ENCODE peak calls at places on chromosomes 4 and X, in eight cellular contexts. One of them, this sample, is unnamed.

GRCh38 chrX:727738-728621 is 97.4 kb downstream of the SHOX start:
- DNase-seq in astrocyte of the spinal cord: no peak
- DNase-seq in keratinocyte: no peak
- DNase-seq in heart right ventricle: no peak
- DNase-seq in lower leg skin: no peak
- DNase-seq in activated B cell treated with CpG ODN at 0.5 μM for 24 hours: no peak
- DNase-seq in brain microvascular endothelial cell: no peak
- DNase-seq in endothelial cell of umbilical vein: no peak
- DNase-seq in this sample: no peak

GRCh38 chr4:73585345-73585744 is 34.9 kb downstream of the RASSF6 start:
- DNase-seq in keratinocyte: no peak
- DNase-seq in heart right ventricle: no peak
- DNase-seq in activated B cell treated with CpG ODN at 0.5 μM for 24 hours: no peak
- DNase-seq in lower leg skin: no peak
- DNase-seq in endothelial cell of umbilical vein: no peak
- DNase-seq in astrocyte of the spinal cord: no peak
- DNase-seq in brain microvascular endothelial cell: no peak
- DNase-seq in this sample: no peak

GRCh38 chr4:40686081-40686913 is 56.6 kb upstream of the RBM47 start:
- DNase-seq in keratinocyte: no peak
- DNase-seq in endothelial cell of umbilical vein: no peak
- DNase-seq in heart right ventricle: no peak
- DNase-seq in brain microvascular endothelial cell: no peak
- DNase-seq in astrocyte of the spinal cord: no peak
- DNase-seq in activated B cell treated with CpG ODN at 0.5 μM for 24 hours: no peak
- DNase-seq in lower leg skin: no peak
- DNase-seq in this sample: no peak

GRCh38 chrX:17805120-17805519 is 56.0 kb downstream of the RAI2 start:
- DNase-seq in keratinocyte: no peak
- DNase-seq in brain microvascular endothelial cell: no peak
- DNase-seq in heart right ventricle: no peak
- DNase-seq in activated B cell treated with CpG ODN at 0.5 μM for 24 hours: no peak
- DNase-seq in endothelial cell of umbilical vein: no peak
- DNase-seq in astrocyte of the spinal cord: no peak
- DNase-seq in lower leg skin: no peak
- DNase-seq in this sample: no peak

GRCh38 chrX:124594017-124594651 is 247.8 kb downstream of the SH2D1A start:
- DNase-seq in brain microvascular endothelial cell: peak
- DNase-seq in endothelial cell of umbilical vein: no peak
- DNase-seq in heart right ventricle: no peak
- DNase-seq in astrocyte of the spinal cord: no peak
- DNase-seq in activated B cell treated with CpG ODN at 0.5 μM for 24 hours: no peak
- DNase-seq in keratinocyte: no peak
- DNase-seq in lower leg skin: no peak
- DNase-seq in this sample: no peak

GRCh38 chrX:69305333-69306062 is 140.2 kb upstream of the PJA1 start:
- DNase-seq in activated B cell treated with CpG ODN at 0.5 μM for 24 hours: no peak
- DNase-seq in keratinocyte: no peak
- DNase-seq in brain microvascular endothelial cell: no peak
- DNase-seq in lower leg skin: no peak
- DNase-seq in astrocyte of the spinal cord: no peak
- DNase-seq in endothelial cell of umbilical vein: no peak
- DNase-seq in heart right ventricle: no peak
- DNase-seq in this sample: no peak

GRCh38 chrX:65821721-65822496 is 154.5 kb downstream of the MSN start:
- DNase-seq in keratinocyte: no peak
- DNase-seq in endothelial cell of umbilical vein: no peak
- DNase-seq in heart right ventricle: peak
- DNase-seq in lower leg skin: no peak
- DNase-seq in astrocyte of the spinal cord: no peak
- DNase-seq in activated B cell treated with CpG ODN at 0.5 μM for 24 hours: peak
- DNase-seq in brain microvascular endothelial cell: no peak
- DNase-seq in this sample: no peak

GRCh38 chr4:83582289-83582756 is 46.4 kb downstream of the GPAT3 start:
- DNase-seq in keratinocyte: no peak
- DNase-seq in activated B cell treated with CpG ODN at 0.5 μM for 24 hours: peak
- DNase-seq in heart right ventricle: peak
- DNase-seq in endothelial cell of umbilical vein: peak
- DNase-seq in brain microvascular endothelial cell: no peak
- DNase-seq in astrocyte of the spinal cord: peak
- DNase-seq in lower leg skin: no peak
- DNase-seq in this sample: no peak

GRCh38 chr4:140861359-140862181 is 105.4 kb upstream of the TBC1D9 start:
- DNase-seq in activated B cell treated with CpG ODN at 0.5 μM for 24 hours: no peak
- DNase-seq in astrocyte of the spinal cord: peak
- DNase-seq in heart right ventricle: peak
- DNase-seq in lower leg skin: peak
- DNase-seq in keratinocyte: peak
- DNase-seq in brain microvascular endothelial cell: peak
- DNase-seq in endothelial cell of umbilical vein: peak
- DNase-seq in this sample: peak

GRCh38 chr4:54683616-54684346 is 26.0 kb downstream of the KIT start:
- DNase-seq in heart right ventricle: no peak
- DNase-seq in astrocyte of the spinal cord: peak
- DNase-seq in activated B cell treated with CpG ODN at 0.5 μM for 24 hours: no peak
- DNase-seq in brain microvascular endothelial cell: no peak
- DNase-seq in lower leg skin: no peak
- DNase-seq in keratinocyte: no peak
- DNase-seq in endothelial cell of umbilical vein: peak
- DNase-seq in this sample: no peak

GRCh38 chr4:70994387-70995099 is 1.1 kb downstream of the DCK start:
- DNase-seq in heart right ventricle: no peak
- DNase-seq in brain microvascular endothelial cell: no peak
- DNase-seq in keratinocyte: no peak
- DNase-seq in astrocyte of the spinal cord: no peak
- DNase-seq in lower leg skin: no peak
- DNase-seq in endothelial cell of umbilical vein: no peak
- DNase-seq in activated B cell treated with CpG ODN at 0.5 μM for 24 hours: no peak
- DNase-seq in this sample: no peak

GRCh38 chr4:68129793-68130192 is at the start of gene TMPRSS11F:
- DNase-seq in lower leg skin: peak
- DNase-seq in endothelial cell of umbilical vein: no peak
- DNase-seq in heart right ventricle: no peak
- DNase-seq in keratinocyte: peak
- DNase-seq in activated B cell treated with CpG ODN at 0.5 μM for 24 hours: no peak
- DNase-seq in brain microvascular endothelial cell: no peak
- DNase-seq in astrocyte of the spinal cord: no peak
- DNase-seq in this sample: no peak

GRCh38 chr4:45036677-45037076 is 310.3 kb upstream of the GNPDA2 start:
- DNase-seq in keratinocyte: no peak
- DNase-seq in astrocyte of the spinal cord: no peak
- DNase-seq in brain microvascular endothelial cell: no peak
- DNase-seq in heart right ventricle: no peak
- DNase-seq in activated B cell treated with CpG ODN at 0.5 μM for 24 hours: no peak
- DNase-seq in endothelial cell of umbilical vein: no peak
- DNase-seq in lower leg skin: no peak
- DNase-seq in this sample: no peak

GRCh38 chr4:1395941-1396805 is 10.1 kb downstream of the NKX1-1 start:
- DNase-seq in lower leg skin: no peak
- DNase-seq in endothelial cell of umbilical vein: no peak
- DNase-seq in activated B cell treated with CpG ODN at 0.5 μM for 24 hours: peak
- DNase-seq in brain microvascular endothelial cell: no peak
- DNase-seq in keratinocyte: no peak
- DNase-seq in heart right ventricle: no peak
- DNase-seq in astrocyte of the spinal cord: no peak
- DNase-seq in this sample: no peak

GRCh38 chr4:152224872-152225420 is 310.9 kb downstream of the FBXW7 start:
- DNase-seq in astrocyte of the spinal cord: no peak
- DNase-seq in activated B cell treated with CpG ODN at 0.5 μM for 24 hours: no peak
- DNase-seq in keratinocyte: no peak
- DNase-seq in lower leg skin: no peak
- DNase-seq in heart right ventricle: no peak
- DNase-seq in brain microvascular endothelial cell: no peak
- DNase-seq in endothelial cell of umbilical vein: no peak
- DNase-seq in this sample: no peak

GRCh38 chrX:40922307-40922706 is 162.9 kb upstream of the USP9X start:
- DNase-seq in keratinocyte: peak
- DNase-seq in brain microvascular endothelial cell: peak
- DNase-seq in lower leg skin: no peak
- DNase-seq in astrocyte of the spinal cord: peak
- DNase-seq in endothelial cell of umbilical vein: peak
- DNase-seq in activated B cell treated with CpG ODN at 0.5 μM for 24 hours: no peak
- DNase-seq in heart right ventricle: no peak
- DNase-seq in this sample: no peak

GRCh38 chr4:1473718-1474117 is 67.5 kb upstream of the NKX1-1 start:
- DNase-seq in activated B cell treated with CpG ODN at 0.5 μM for 24 hours: peak
- DNase-seq in astrocyte of the spinal cord: no peak
- DNase-seq in brain microvascular endothelial cell: no peak
- DNase-seq in lower leg skin: no peak
- DNase-seq in endothelial cell of umbilical vein: no peak
- DNase-seq in heart right ventricle: no peak
- DNase-seq in keratinocyte: no peak
- DNase-seq in this sample: no peak

GRCh38 chrX:118216086-118216485 is 99.5 kb upstream of the KLHL13 start:
- DNase-seq in brain microvascular endothelial cell: no peak
- DNase-seq in lower leg skin: no peak
- DNase-seq in keratinocyte: no peak
- DNase-seq in heart right ventricle: no peak
- DNase-seq in activated B cell treated with CpG ODN at 0.5 μM for 24 hours: no peak
- DNase-seq in endothelial cell of umbilical vein: peak
- DNase-seq in astrocyte of the spinal cord: no peak
- DNase-seq in this sample: no peak

GRCh38 chr4:155758500-155759371 is at the start of gene GUCY1B1:
- DNase-seq in keratinocyte: no peak
- DNase-seq in astrocyte of the spinal cord: peak
- DNase-seq in heart right ventricle: peak
- DNase-seq in brain microvascular endothelial cell: peak
- DNase-seq in activated B cell treated with CpG ODN at 0.5 μM for 24 hours: peak
- DNase-seq in lower leg skin: peak
- DNase-seq in endothelial cell of umbilical vein: peak
- DNase-seq in this sample: peak

GRCh38 chrX:19156223-19156622 is 34.0 kb upstream of the ADGRG2 start:
- DNase-seq in activated B cell treated with CpG ODN at 0.5 μM for 24 hours: no peak
- DNase-seq in astrocyte of the spinal cord: no peak
- DNase-seq in lower leg skin: peak
- DNase-seq in heart right ventricle: no peak
- DNase-seq in keratinocyte: no peak
- DNase-seq in endothelial cell of umbilical vein: no peak
- DNase-seq in brain microvascular endothelial cell: no peak
- DNase-seq in this sample: no peak

GRCh38 chrX:115311139-115311538 is 21.6 kb downstream of the LUZP4 start:
- DNase-seq in heart right ventricle: no peak
- DNase-seq in keratinocyte: no peak
- DNase-seq in astrocyte of the spinal cord: no peak
- DNase-seq in activated B cell treated with CpG ODN at 0.5 μM for 24 hours: no peak
- DNase-seq in lower leg skin: no peak
- DNase-seq in brain microvascular endothelial cell: no peak
- DNase-seq in endothelial cell of umbilical vein: no peak
- DNase-seq in this sample: no peak

GRCh38 chrX:115311666-115312065 is 22.2 kb downstream of the LUZP4 start:
- DNase-seq in lower leg skin: no peak
- DNase-seq in activated B cell treated with CpG ODN at 0.5 μM for 24 hours: no peak
- DNase-seq in astrocyte of the spinal cord: peak
- DNase-seq in heart right ventricle: peak
- DNase-seq in keratinocyte: no peak
- DNase-seq in endothelial cell of umbilical vein: no peak
- DNase-seq in brain microvascular endothelial cell: no peak
- DNase-seq in this sample: peak
- TF ChIP-seq CTCF in lower leg skin: no peak
- TF ChIP-seq CTCF in activated B cell treated with CpG ODN at 0.5 μM for 24 hours: no peak
- TF ChIP-seq CTCF in astrocyte of the spinal cord: no peak
- TF ChIP-seq CTCF in heart right ventricle: no peak
- TF ChIP-seq CTCF in keratinocyte: no peak
- TF ChIP-seq CTCF in endothelial cell of umbilical vein: no peak
- TF ChIP-seq CTCF in brain microvascular endothelial cell: peak
- TF ChIP-seq CTCF in this sample: peak

GRCh38 chrX:5458300-5458699 is 770.4 kb downstream of the NLGN4X start:
- DNase-seq in brain microvascular endothelial cell: no peak
- DNase-seq in heart right ventricle: no peak
- DNase-seq in keratinocyte: no peak
- DNase-seq in lower leg skin: no peak
- DNase-seq in astrocyte of the spinal cord: no peak
- DNase-seq in endothelial cell of umbilical vein: no peak
- DNase-seq in activated B cell treated with CpG ODN at 0.5 μM for 24 hours: no peak
- DNase-seq in this sample: no peak
- TF ChIP-seq CTCF in brain microvascular endothelial cell: no peak
- TF ChIP-seq CTCF in heart right ventricle: no peak
- TF ChIP-seq CTCF in keratinocyte: no peak
- TF ChIP-seq CTCF in lower leg skin: no peak
- TF ChIP-seq CTCF in astrocyte of the spinal cord: no peak
- TF ChIP-seq CTCF in endothelial cell of umbilical vein: no peak
- TF ChIP-seq CTCF in activated B cell treated with CpG ODN at 0.5 μM for 24 hours: no peak
- TF ChIP-seq CTCF in this sample: peak

GRCh38 chr4:29722253-29722652 is 997.9 kb upstream of the PCDH7 start:
- DNase-seq in astrocyte of the spinal cord: no peak
- DNase-seq in brain microvascular endothelial cell: no peak
- DNase-seq in keratinocyte: no peak
- DNase-seq in lower leg skin: no peak
- DNase-seq in activated B cell treated with CpG ODN at 0.5 μM for 24 hours: no peak
- DNase-seq in endothelial cell of umbilical vein: no peak
- DNase-seq in heart right ventricle: no peak
- DNase-seq in this sample: no peak

GRCh38 chr4:29726938-29727337 is 993.2 kb upstream of the PCDH7 start:
- DNase-seq in endothelial cell of umbilical vein: no peak
- DNase-seq in heart right ventricle: no peak
- DNase-seq in keratinocyte: no peak
- DNase-seq in lower leg skin: no peak
- DNase-seq in brain microvascular endothelial cell: no peak
- DNase-seq in activated B cell treated with CpG ODN at 0.5 μM for 24 hours: no peak
- DNase-seq in astrocyte of the spinal cord: no peak
- DNase-seq in this sample: no peak
- TF ChIP-seq CTCF in endothelial cell of umbilical vein: no peak
- TF ChIP-seq CTCF in heart right ventricle: no peak
- TF ChIP-seq CTCF in keratinocyte: no peak
- TF ChIP-seq CTCF in lower leg skin: no peak
- TF ChIP-seq CTCF in brain microvascular endothelial cell: no peak
- TF ChIP-seq CTCF in activated B cell treated with CpG ODN at 0.5 μM for 24 hours: no peak
- TF ChIP-seq CTCF in astrocyte of the spinal cord: no peak
- TF ChIP-seq CTCF in this sample: no peak

GRCh38 chr4:173258866-173259265 is 75.3 kb downstream of the HMGB2 start:
- DNase-seq in endothelial cell of umbilical vein: no peak
- DNase-seq in brain microvascular endothelial cell: no peak
- DNase-seq in heart right ventricle: no peak
- DNase-seq in lower leg skin: no peak
- DNase-seq in astrocyte of the spinal cord: no peak
- DNase-seq in activated B cell treated with CpG ODN at 0.5 μM for 24 hours: no peak
- DNase-seq in keratinocyte: no peak
- DNase-seq in this sample: no peak

GRCh38 chr4:173257732-173258717 is 76.1 kb downstream of the HMGB2 start:
- DNase-seq in lower leg skin: peak
- DNase-seq in astrocyte of the spinal cord: peak
- DNase-seq in keratinocyte: no peak
- DNase-seq in activated B cell treated with CpG ODN at 0.5 μM for 24 hours: no peak
- DNase-seq in heart right ventricle: peak
- DNase-seq in brain microvascular endothelial cell: peak
- DNase-seq in endothelial cell of umbilical vein: peak
- DNase-seq in this sample: peak

GRCh38 chr4:173256825-173257224 is 77.3 kb downstream of the HMGB2 start:
- DNase-seq in astrocyte of the spinal cord: no peak
- DNase-seq in lower leg skin: no peak
- DNase-seq in activated B cell treated with CpG ODN at 0.5 μM for 24 hours: no peak
- DNase-seq in keratinocyte: no peak
- DNase-seq in endothelial cell of umbilical vein: no peak
- DNase-seq in brain microvascular endothelial cell: no peak
- DNase-seq in heart right ventricle: no peak
- DNase-seq in this sample: no peak

GRCh38 chr4:173261052-173261451 is 73.1 kb downstream of the HMGB2 start:
- DNase-seq in brain microvascular endothelial cell: no peak
- DNase-seq in endothelial cell of umbilical vein: no peak
- DNase-seq in heart right ventricle: no peak
- DNase-seq in keratinocyte: no peak
- DNase-seq in activated B cell treated with CpG ODN at 0.5 μM for 24 hours: no peak
- DNase-seq in lower leg skin: no peak
- DNase-seq in astrocyte of the spinal cord: no peak
- DNase-seq in this sample: no peak

GRCh38 chr4:173259310-173259709 is 74.8 kb downstream of the HMGB2 start:
- DNase-seq in activated B cell treated with CpG ODN at 0.5 μM for 24 hours: no peak
- DNase-seq in astrocyte of the spinal cord: no peak
- DNase-seq in lower leg skin: no peak
- DNase-seq in brain microvascular endothelial cell: no peak
- DNase-seq in keratinocyte: no peak
- DNase-seq in heart right ventricle: no peak
- DNase-seq in endothelial cell of umbilical vein: no peak
- DNase-seq in this sample: no peak
- TF ChIP-seq CTCF in activated B cell treated with CpG ODN at 0.5 μM for 24 hours: no peak
- TF ChIP-seq CTCF in astrocyte of the spinal cord: peak
- TF ChIP-seq CTCF in lower leg skin: no peak
- TF ChIP-seq CTCF in brain microvascular endothelial cell: peak
- TF ChIP-seq CTCF in keratinocyte: no peak
- TF ChIP-seq CTCF in heart right ventricle: no peak
- TF ChIP-seq CTCF in endothelial cell of umbilical vein: no peak
- TF ChIP-seq CTCF in this sample: peak

This sample was measured in progenitor cell of endocrine pancreas.